ENCODE peak calls at places on chromosomes 3 and 15, in four cellular contexts. One of them, this sample, is unnamed.

GRCh38 chr3:107116251-107116650 is 261.0 kb upstream of the CCDC54 start:
- DNase-seq in endothelial cell: no peak
- DNase-seq in lower lobe of right lung: no peak
- DNase-seq in T-helper 1 cell: no peak
- DNase-seq in this sample: no peak

GRCh38 chr3:105278688-105279087 is 88.0 kb upstream of the ALCAM start:
- DNase-seq in endothelial cell: no peak
- DNase-seq in lower lobe of right lung: no peak
- DNase-seq in T-helper 1 cell: no peak
- DNase-seq in this sample: no peak

GRCh38 chr3:127677541-127678314 is 5.0 kb downstream of the ABTB1 start:
- DNase-seq in endothelial cell: no peak
- DNase-seq in lower lobe of right lung: no peak
- DNase-seq in T-helper 1 cell: no peak
- DNase-seq in this sample: no peak

GRCh38 chr3:145182196-145182911 is 978.6 kb downstream of the PLOD2 start:
- DNase-seq in endothelial cell: no peak
- DNase-seq in lower lobe of right lung: no peak
- DNase-seq in T-helper 1 cell: no peak
- DNase-seq in this sample: no peak

GRCh38 chr3:45985532-45986302 is 9.9 kb downstream of the FYCO1 start:
- DNase-seq in endothelial cell: no peak
- DNase-seq in lower lobe of right lung: no peak
- DNase-seq in T-helper 1 cell: no peak
- DNase-seq in this sample: no peak

GRCh38 chr15:37483779-37484178 is 383.4 kb upstream of the MEIS2 start:
- DNase-seq in endothelial cell: no peak
- DNase-seq in lower lobe of right lung: no peak
- DNase-seq in T-helper 1 cell: no peak
- DNase-seq in this sample: no peak

GRCh38 chr15:35206060-35206675 is 121.1 kb upstream of the NANOGP8 start:
- DNase-seq in endothelial cell: peak; percentile 6
- DNase-seq in lower lobe of right lung: no peak
- DNase-seq in T-helper 1 cell: no peak
- DNase-seq in this sample: no peak

GRCh38 chr3:14646589-14647413 is 4.8 kb upstream of the CCDC174 start:
- DNase-seq in endothelial cell: no peak
- DNase-seq in lower lobe of right lung: no peak
- DNase-seq in T-helper 1 cell: no peak
- DNase-seq in this sample: no peak

GRCh38 chr3:69867941-69868505 is 128.8 kb downstream of the MITF start:
- DNase-seq in endothelial cell: no peak
- DNase-seq in lower lobe of right lung: no peak
- DNase-seq in T-helper 1 cell: no peak
- DNase-seq in this sample: no peak

GRCh38 chr3:171873561-171873960 is 30.4 kb downstream of the TMEM212 start:
- DNase-seq in endothelial cell: no peak
- DNase-seq in lower lobe of right lung: no peak
- DNase-seq in T-helper 1 cell: no peak
- DNase-seq in this sample: no peak

GRCh38 chr3:172173316-172174271 is 134.2 kb downstream of the FNDC3B start:
- DNase-seq in endothelial cell: no peak
- DNase-seq in lower lobe of right lung: no peak
- DNase-seq in T-helper 1 cell: no peak
- DNase-seq in this sample: no peak

GRCh38 chr3:60582285-60582684 is 669.0 kb downstream of the FHIT start:
- DNase-seq in endothelial cell: peak; percentile 8
- DNase-seq in lower lobe of right lung: no peak
- DNase-seq in T-helper 1 cell: no peak
- DNase-seq in this sample: no peak

GRCh38 chr15:90557651-90558084 is 27.9 kb downstream of the CRTC3 start:
- DNase-seq in endothelial cell: no peak
- DNase-seq in lower lobe of right lung: peak; percentile 63
- DNase-seq in T-helper 1 cell: no peak
- DNase-seq in this sample: peak; percentile 87

GRCh38 chr3:179929091-179929529 is 107.6 kb downstream of the PEX5L start:
- DNase-seq in endothelial cell: peak; percentile 68
- DNase-seq in lower lobe of right lung: no peak
- DNase-seq in T-helper 1 cell: peak; percentile 11
- DNase-seq in this sample: peak; percentile 66

GRCh38 chr15:57323806-57324589 is 52.3 kb upstream of the CGNL1 start:
- DNase-seq in endothelial cell: no peak
- DNase-seq in lower lobe of right lung: no peak
- DNase-seq in T-helper 1 cell: no peak
- DNase-seq in this sample: no peak

GRCh38 chr15:68791431-68792283 is 29.0 kb downstream of the ANP32A start:
- DNase-seq in endothelial cell: no peak
- DNase-seq in lower lobe of right lung: no peak
- DNase-seq in T-helper 1 cell: peak; percentile 29
- DNase-seq in this sample: no peak

GRCh38 chr3:195119461-195120198 is 151.3 kb downstream of the XXYLT1 start:
- DNase-seq in endothelial cell: peak; percentile 45
- DNase-seq in lower lobe of right lung: no peak
- DNase-seq in T-helper 1 cell: no peak
- DNase-seq in this sample: no peak

GRCh38 chr3:143442761-143443477 is 323.3 kb downstream of the CHST2 start:
- DNase-seq in endothelial cell: no peak
- DNase-seq in lower lobe of right lung: no peak
- DNase-seq in T-helper 1 cell: no peak
- DNase-seq in this sample: no peak

GRCh38 chr15:52788099-52788986 is 1.8 kb downstream of the ONECUT1 start:
- DNase-seq in endothelial cell: no peak
- DNase-seq in lower lobe of right lung: peak; percentile 37
- DNase-seq in T-helper 1 cell: no peak
- DNase-seq in this sample: no peak

GRCh38 chr15:75030023-75030413 is 6.6 kb downstream of the PPCDC start:
- DNase-seq in endothelial cell: no peak
- DNase-seq in lower lobe of right lung: no peak
- DNase-seq in T-helper 1 cell: no peak
- DNase-seq in this sample: no peak

This sample was measured in ovary.